ENCODE peak calls at places on chromosomes 2 and 18, in nine cellular contexts. V is fibroblast of mammary gland, T is fibroblast of pulmonary artery, X is GM12878, Y is adrenal gland, E is lower leg skin, L is epithelial cell of esophagus, Z is mammary epithelial cell, O is right lobe of liver. B is an unnamed sample.

GRCh38 chr2:21772624-21773023 is 648.9 kb downstream of the TDRD15 start:
- DNase-seq in Y (no peak), E (no peak), Z (no peak), T (peak), L (no peak), O (no peak), X (no peak), V (peak), B (peak)

GRCh38 chr2:236629961-236630872 is 60.6 kb downstream of the ACKR3 start:
- DNase-seq in X (no peak), Z (no peak), T (no peak), O (no peak), L (no peak), E (no peak), V (no peak), Y (no peak), B (no peak)

GRCh38 chr2:162073776-162074578 is at the start of gene DPP4:
- DNase-seq in Z (no peak), X (no peak), L (peak), Y (peak), E (no peak), O (peak), T (no peak), V (peak), B (no peak)

GRCh38 chr2:71856709-71857525 is 290.7 kb downstream of the CYP26B1 start:
- DNase-seq in L (peak), Z (peak), T (peak), X (no peak), E (no peak), O (no peak), Y (no peak), V (no peak), B (no peak)

GRCh38 chr18:56715121-56715520 is 64.0 kb downstream of the WDR7 start:
- DNase-seq in Z (no peak), Y (no peak), L (no peak), V (peak), O (no peak), T (peak), X (no peak), E (no peak), B (no peak)

GRCh38 chr2:28219134-28219533 is 173.5 kb upstream of the FOSL2 start:
- DNase-seq in X (no peak), Y (no peak), O (no peak), T (peak), Z (no peak), V (peak), E (no peak), L (peak), B (no peak)

GRCh38 chr18:9943311-9943710 is 29.5 kb downstream of the VAPA start:
- DNase-seq in X (no peak), V (no peak), E (no peak), L (no peak), O (no peak), Y (no peak), Z (no peak), T (no peak), B (no peak)

GRCh38 chr2:224520064-224520463 is 65.1 kb downstream of the CUL3 start:
- DNase-seq in Z (peak), Y (no peak), E (no peak), V (peak), L (peak), X (peak), O (no peak), T (peak), B (peak)

GRCh38 chr2:47321006-47321405 is 82.0 kb upstream of the MSH2 start:
- DNase-seq in Y (no peak), T (no peak), O (no peak), E (no peak), L (no peak), Z (no peak), V (no peak), X (no peak), B (no peak)

GRCh38 chr2:240362826-240363717 is 72.4 kb upstream of the GPC1 start:
- DNase-seq in X (no peak), Y (no peak), L (no peak), V (no peak), Z (no peak), O (peak), E (no peak), T (no peak), B (no peak)

GRCh38 chr2:31337197-31337596 is 77.3 kb downstream of the XDH start:
- DNase-seq in L (no peak), X (no peak), T (peak), Y (no peak), E (no peak), O (no peak), V (no peak), Z (no peak), B (no peak)

GRCh38 chr2:35821675-35822074 is 533.9 kb upstream of the CRIM1 start:
- DNase-seq in O (no peak), X (no peak), Z (no peak), V (no peak), L (no peak), E (no peak), Y (no peak), T (no peak), B (no peak)

GRCh38 chr2:55408946-55409868 is 10.4 kb downstream of the CCDC88A start:
- DNase-seq in E (no peak), L (peak), O (no peak), T (peak), Y (no peak), Z (peak), V (no peak), X (no peak), B (no peak)
- TF ChIP-seq CTCF in E (no peak), L (no peak), O (no peak), T (no peak), Y (no peak), Z (no peak), V (no peak), X (no peak), B (no peak)

GRCh38 chr2:233565685-233566140 is 869 bp downstream of the USP40 start:
- DNase-seq in X (no peak), O (no peak), L (no peak), Z (no peak), E (no peak), Y (no peak), V (no peak), T (no peak), B (no peak)
- H3K4me3 ChIP-seq in X (peak), O (peak), L (peak), Z (peak), E (peak), Y (peak), V (peak), T (peak), B (peak)

GRCh38 chr2:174332607-174333001 is 2.1 kb upstream of the SP9 start:
- DNase-seq in X (no peak), O (no peak), Z (no peak), T (no peak), E (no peak), V (no peak), L (no peak), Y (no peak), B (no peak)
- TF ChIP-seq CTCF in X (no peak), O (no peak), Z (no peak), T (no peak), E (no peak), V (no peak), L (no peak), Y (no peak), B (peak)

DNA sequence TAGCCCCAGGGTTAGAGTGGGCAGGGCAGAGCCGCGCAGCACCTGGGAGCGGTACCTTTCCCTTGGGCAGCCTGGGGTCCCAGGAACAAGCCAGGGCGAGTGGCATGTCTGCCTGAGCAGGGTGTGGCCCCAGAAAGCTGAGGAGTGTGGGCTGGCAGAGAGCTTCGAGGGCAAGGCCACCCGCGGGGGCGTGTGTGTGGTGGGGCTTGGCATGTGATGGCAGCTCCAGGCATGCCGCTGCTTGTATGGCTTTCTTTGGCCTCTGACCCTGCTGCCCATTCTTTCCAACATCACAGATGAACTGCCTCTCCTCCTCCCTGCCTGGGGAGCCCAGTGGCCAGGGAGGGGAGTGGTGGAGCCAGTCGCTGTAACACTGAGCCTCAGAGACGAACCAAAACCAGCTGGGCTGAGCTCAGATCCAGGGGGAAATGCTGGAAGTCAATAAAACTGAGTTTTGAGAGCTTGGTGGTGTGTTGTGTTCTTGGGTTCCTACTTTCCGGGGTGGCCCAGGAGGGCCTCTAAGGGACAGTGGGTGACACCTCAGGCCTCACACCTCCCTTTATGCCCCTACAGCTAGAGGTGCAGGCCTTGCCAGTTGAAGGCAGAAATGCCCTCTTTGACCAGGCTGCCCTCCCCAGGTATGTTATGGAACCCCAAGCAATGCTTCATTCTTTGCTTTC is 7.4 kb downstream of the DNAJB2 start:
- DNase-seq in T (no peak), Z (peak), O (no peak), E (no peak), V (peak), L (peak), Y (peak), X (no peak), B (no peak)
- H3K4me3 ChIP-seq in T (no peak), Z (no peak), O (no peak), E (no peak), V (no peak), L (no peak), Y (no peak), X (no peak), B (no peak)

DNA sequence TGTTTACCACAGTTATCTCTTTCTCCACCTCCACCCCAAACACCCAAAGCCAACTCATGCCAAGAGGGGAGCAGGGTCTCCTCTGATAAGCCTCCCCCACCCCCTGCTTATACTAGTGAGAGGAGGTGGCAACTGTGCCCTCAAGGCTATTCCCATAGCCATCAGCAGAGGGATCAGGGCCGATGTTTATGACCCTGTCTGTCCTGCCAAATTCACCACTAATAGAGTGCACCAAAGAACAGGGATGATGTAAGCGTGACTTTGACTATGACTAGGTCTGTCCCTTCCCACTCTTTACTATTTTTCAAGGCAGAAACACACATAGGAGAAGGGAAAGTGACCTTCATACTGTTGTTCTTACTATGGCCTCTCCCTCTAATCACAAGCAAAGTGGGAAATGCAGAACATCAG is 74.6 kb downstream of the CLHC1 start:
- DNase-seq in V (peak), L (peak), Y (peak), Z (peak), T (no peak), O (no peak), E (no peak), X (no peak), B (no peak)
- TF ChIP-seq CTCF in V (peak), L (no peak), Y (no peak), Z (no peak), T (no peak), O (no peak), E (no peak), X (no peak), B (peak)

GRCh38 chr18:52572036-52572750 is 232.2 kb downstream of the DCC start:
- DNase-seq in Y (no peak), T (no peak), X (no peak), Z (no peak), V (no peak), L (no peak), O (no peak), E (no peak), B (no peak)
- H3K4me3 ChIP-seq in Y (no peak), T (no peak), X (no peak), Z (no peak), V (no peak), L (no peak), O (no peak), E (no peak), B (no peak)

GRCh38 chr18:50289103-50289433 is 1.6 kb upstream of the CXXC1 start:
- DNase-seq in V (no peak), E (no peak), Z (no peak), Y (no peak), O (no peak), T (no peak), X (no peak), L (no peak), B (no peak)
- TF ChIP-seq CTCF in V (no peak), E (no peak), Z (no peak), Y (no peak), O (no peak), T (no peak), X (no peak), L (no peak), B (no peak)

GRCh38 chr2:98026292-98026691 is 30.5 kb upstream of the TMEM131 start:
- DNase-seq in O (no peak), Y (no peak), X (no peak), V (no peak), T (no peak), Z (no peak), L (no peak), E (no peak), B (no peak)
- H3K4me3 ChIP-seq in O (no peak), Y (no peak), X (peak), V (no peak), T (no peak), Z (no peak), L (no peak), E (no peak), B (no peak)

B was measured in AG09309.